ENCODE peak calls at places on chromosomes 16 and 17, in eight cellular contexts. One of them, this sample, is unnamed.

GRCh38 chr17:31310260-31310659 is 3.6 kb downstream of the EVI2B start:
- DNase-seq in CD4-positive, alpha-beta T cell: peak
- DNase-seq in fibroblast of villous mesenchyme: no peak
- DNase-seq in mesothelial cell of epicardium: no peak
- DNase-seq in GM10248: no peak
- DNase-seq in lower leg skin: no peak
- DNase-seq in WERI-Rb-1: no peak
- DNase-seq in B cell: no peak
- DNase-seq in this sample: no peak

GRCh38 chr16:20192801-20193200 is 119.1 kb upstream of the GPR139 start:
- DNase-seq in CD4-positive, alpha-beta T cell: no peak
- DNase-seq in fibroblast of villous mesenchyme: no peak
- DNase-seq in mesothelial cell of epicardium: no peak
- DNase-seq in GM10248: no peak
- DNase-seq in lower leg skin: no peak
- DNase-seq in WERI-Rb-1: no peak
- DNase-seq in B cell: no peak
- DNase-seq in this sample: no peak

GRCh38 chr16:84453061-84453752 is 51.3 kb downstream of the MEAK7 start:
- DNase-seq in CD4-positive, alpha-beta T cell: no peak
- DNase-seq in fibroblast of villous mesenchyme: no peak
- DNase-seq in mesothelial cell of epicardium: peak
- DNase-seq in GM10248: no peak
- DNase-seq in lower leg skin: peak
- DNase-seq in WERI-Rb-1: no peak
- DNase-seq in B cell: no peak
- DNase-seq in this sample: peak

GRCh38 chr17:66525338-66525737 is 222.9 kb downstream of the PRKCA start:
- DNase-seq in CD4-positive, alpha-beta T cell: no peak
- DNase-seq in fibroblast of villous mesenchyme: no peak
- DNase-seq in mesothelial cell of epicardium: no peak
- DNase-seq in GM10248: no peak
- DNase-seq in lower leg skin: no peak
- DNase-seq in WERI-Rb-1: no peak
- DNase-seq in B cell: no peak
- DNase-seq in this sample: no peak

GRCh38 chr17:71055128-71055527 is 885.8 kb downstream of the KCNJ2 start:
- DNase-seq in CD4-positive, alpha-beta T cell: no peak
- DNase-seq in fibroblast of villous mesenchyme: no peak
- DNase-seq in mesothelial cell of epicardium: no peak
- DNase-seq in GM10248: no peak
- DNase-seq in lower leg skin: no peak
- DNase-seq in WERI-Rb-1: no peak
- DNase-seq in B cell: no peak
- DNase-seq in this sample: no peak

GRCh38 chr17:42548070-42548837 is 4.5 kb upstream of the HSD17B1 start:
- DNase-seq in CD4-positive, alpha-beta T cell: peak
- DNase-seq in fibroblast of villous mesenchyme: peak
- DNase-seq in mesothelial cell of epicardium: peak
- DNase-seq in GM10248: peak
- DNase-seq in lower leg skin: no peak
- DNase-seq in WERI-Rb-1: no peak
- DNase-seq in B cell: peak
- DNase-seq in this sample: no peak

GRCh38 chr16:78866556-78866955 is 734.0 kb downstream of the MAF start:
- DNase-seq in CD4-positive, alpha-beta T cell: no peak
- DNase-seq in fibroblast of villous mesenchyme: no peak
- DNase-seq in mesothelial cell of epicardium: no peak
- DNase-seq in GM10248: no peak
- DNase-seq in lower leg skin: no peak
- DNase-seq in WERI-Rb-1: no peak
- DNase-seq in B cell: no peak
- DNase-seq in this sample: no peak

GRCh38 chr17:41635121-41636097 is 11.0 kb upstream of the KRT17 start:
- DNase-seq in CD4-positive, alpha-beta T cell: no peak
- DNase-seq in fibroblast of villous mesenchyme: peak
- DNase-seq in mesothelial cell of epicardium: no peak
- DNase-seq in GM10248: no peak
- DNase-seq in lower leg skin: no peak
- DNase-seq in WERI-Rb-1: peak
- DNase-seq in B cell: no peak
- DNase-seq in this sample: no peak

GRCh38 chr16:63976345-63976744 is 1145.5 kb downstream of the CDH11 start:
- DNase-seq in CD4-positive, alpha-beta T cell: no peak
- DNase-seq in fibroblast of villous mesenchyme: no peak
- DNase-seq in mesothelial cell of epicardium: no peak
- DNase-seq in GM10248: no peak
- DNase-seq in lower leg skin: no peak
- DNase-seq in WERI-Rb-1: no peak
- DNase-seq in B cell: no peak
- DNase-seq in this sample: no peak

GRCh38 chr17:44363613-44364159 is at the start of gene FAM171A2:
- DNase-seq in CD4-positive, alpha-beta T cell: peak
- DNase-seq in fibroblast of villous mesenchyme: peak
- DNase-seq in mesothelial cell of epicardium: peak
- DNase-seq in GM10248: peak
- DNase-seq in lower leg skin: no peak
- DNase-seq in WERI-Rb-1: peak
- DNase-seq in B cell: peak
- DNase-seq in this sample: no peak
- TF ChIP-seq CTCF in CD4-positive, alpha-beta T cell: peak
- TF ChIP-seq CTCF in fibroblast of villous mesenchyme: peak
- TF ChIP-seq CTCF in mesothelial cell of epicardium: peak
- TF ChIP-seq CTCF in GM10248: peak
- TF ChIP-seq CTCF in lower leg skin: no peak
- TF ChIP-seq CTCF in WERI-Rb-1: peak
- TF ChIP-seq CTCF in B cell: peak
- TF ChIP-seq CTCF in this sample: peak

GRCh38 chr17:16997514-16998429 is 25.9 kb upstream of the TNFRSF13B start:
- DNase-seq in CD4-positive, alpha-beta T cell: peak
- DNase-seq in fibroblast of villous mesenchyme: no peak
- DNase-seq in mesothelial cell of epicardium: no peak
- DNase-seq in GM10248: no peak
- DNase-seq in lower leg skin: no peak
- DNase-seq in WERI-Rb-1: no peak
- DNase-seq in B cell: no peak
- DNase-seq in this sample: no peak
- TF ChIP-seq CTCF in CD4-positive, alpha-beta T cell: no peak
- TF ChIP-seq CTCF in fibroblast of villous mesenchyme: no peak
- TF ChIP-seq CTCF in mesothelial cell of epicardium: no peak
- TF ChIP-seq CTCF in GM10248: no peak
- TF ChIP-seq CTCF in lower leg skin: no peak
- TF ChIP-seq CTCF in WERI-Rb-1: peak
- TF ChIP-seq CTCF in B cell: no peak
- TF ChIP-seq CTCF in this sample: no peak

GRCh38 chr16:62034236-62035114 is 1.8 kb downstream of the CDH8 start:
- DNase-seq in CD4-positive, alpha-beta T cell: no peak
- DNase-seq in fibroblast of villous mesenchyme: no peak
- DNase-seq in mesothelial cell of epicardium: peak
- DNase-seq in GM10248: no peak
- DNase-seq in lower leg skin: no peak
- DNase-seq in WERI-Rb-1: no peak
- DNase-seq in B cell: no peak
- DNase-seq in this sample: no peak

GRCh38 chr16:62035115-62036092 is 834 bp downstream of the CDH8 start:
- DNase-seq in CD4-positive, alpha-beta T cell: no peak
- DNase-seq in fibroblast of villous mesenchyme: no peak
- DNase-seq in mesothelial cell of epicardium: peak
- DNase-seq in GM10248: no peak
- DNase-seq in lower leg skin: no peak
- DNase-seq in WERI-Rb-1: no peak
- DNase-seq in B cell: no peak
- DNase-seq in this sample: no peak

GRCh38 chr16:62033065-62033464 is 3.2 kb downstream of the CDH8 start:
- DNase-seq in CD4-positive, alpha-beta T cell: no peak
- DNase-seq in fibroblast of villous mesenchyme: no peak
- DNase-seq in mesothelial cell of epicardium: no peak
- DNase-seq in GM10248: no peak
- DNase-seq in lower leg skin: no peak
- DNase-seq in WERI-Rb-1: no peak
- DNase-seq in B cell: no peak
- DNase-seq in this sample: no peak

GRCh38 chr16:62029947-62030346 is 6.3 kb downstream of the CDH8 start:
- DNase-seq in CD4-positive, alpha-beta T cell: no peak
- DNase-seq in fibroblast of villous mesenchyme: no peak
- DNase-seq in mesothelial cell of epicardium: no peak
- DNase-seq in GM10248: no peak
- DNase-seq in lower leg skin: no peak
- DNase-seq in WERI-Rb-1: no peak
- DNase-seq in B cell: no peak
- DNase-seq in this sample: no peak
- TF ChIP-seq CTCF in CD4-positive, alpha-beta T cell: no peak
- TF ChIP-seq CTCF in fibroblast of villous mesenchyme: no peak
- TF ChIP-seq CTCF in mesothelial cell of epicardium: no peak
- TF ChIP-seq CTCF in GM10248: no peak
- TF ChIP-seq CTCF in lower leg skin: no peak
- TF ChIP-seq CTCF in WERI-Rb-1: no peak
- TF ChIP-seq CTCF in B cell: no peak
- TF ChIP-seq CTCF in this sample: no peak

GRCh38 chr17:5541610-5542202 is 42.6 kb downstream of the NLRP1 start:
- DNase-seq in CD4-positive, alpha-beta T cell: no peak
- DNase-seq in fibroblast of villous mesenchyme: no peak
- DNase-seq in mesothelial cell of epicardium: no peak
- DNase-seq in GM10248: no peak
- DNase-seq in lower leg skin: peak
- DNase-seq in WERI-Rb-1: peak
- DNase-seq in B cell: no peak
- DNase-seq in this sample: peak
- TF ChIP-seq CTCF in CD4-positive, alpha-beta T cell: no peak
- TF ChIP-seq CTCF in fibroblast of villous mesenchyme: no peak
- TF ChIP-seq CTCF in mesothelial cell of epicardium: no peak
- TF ChIP-seq CTCF in GM10248: no peak
- TF ChIP-seq CTCF in lower leg skin: no peak
- TF ChIP-seq CTCF in WERI-Rb-1: peak
- TF ChIP-seq CTCF in B cell: no peak
- TF ChIP-seq CTCF in this sample: no peak

GRCh38 chr16:11670171-11671131 is 2.2 kb downstream of the SNN start:
- DNase-seq in CD4-positive, alpha-beta T cell: no peak
- DNase-seq in fibroblast of villous mesenchyme: no peak
- DNase-seq in mesothelial cell of epicardium: no peak
- DNase-seq in GM10248: peak
- DNase-seq in lower leg skin: no peak
- DNase-seq in WERI-Rb-1: no peak
- DNase-seq in B cell: peak
- DNase-seq in this sample: peak
- TF ChIP-seq CTCF in CD4-positive, alpha-beta T cell: no peak
- TF ChIP-seq CTCF in fibroblast of villous mesenchyme: no peak
- TF ChIP-seq CTCF in mesothelial cell of epicardium: no peak
- TF ChIP-seq CTCF in GM10248: no peak
- TF ChIP-seq CTCF in lower leg skin: no peak
- TF ChIP-seq CTCF in WERI-Rb-1: no peak
- TF ChIP-seq CTCF in B cell: no peak
- TF ChIP-seq CTCF in this sample: no peak